ENCODE peak calls at places on chromosomes 13 and 19, in seven cellular contexts. One of them, this sample, is unnamed.

GRCh38 chr13:94327318-94327717 is 152.2 kb downstream of the DCT start:
- DNase-seq in non-pigmented ciliary epithelial cell: no peak
- DNase-seq in GM20000: peak
- DNase-seq in stimulated activated CD4-positive, alpha-beta T cell treated with anti-CD3 and anti-CD28 coated beads, TNF-alpha, amount 100 ng/mL, for 48 hours: no peak
- DNase-seq in NCI-H2029: no peak
- DNase-seq in neural progenitor cell: no peak
- DNase-seq in pancreas: no peak
- DNase-seq in this sample: no peak

GRCh38 chr13:97344250-97345175 is 89.5 kb upstream of the RAP2A start:
- DNase-seq in non-pigmented ciliary epithelial cell: no peak
- DNase-seq in GM20000: peak
- DNase-seq in stimulated activated CD4-positive, alpha-beta T cell treated with anti-CD3 and anti-CD28 coated beads, TNF-alpha, amount 100 ng/mL, for 48 hours: peak
- DNase-seq in NCI-H2029: no peak
- DNase-seq in neural progenitor cell: peak
- DNase-seq in pancreas: no peak
- DNase-seq in this sample: peak

GRCh38 chr19:14006766-14007562 is 844 bp upstream of the RFX1 start:
- DNase-seq in non-pigmented ciliary epithelial cell: no peak
- DNase-seq in GM20000: no peak
- DNase-seq in stimulated activated CD4-positive, alpha-beta T cell treated with anti-CD3 and anti-CD28 coated beads, TNF-alpha, amount 100 ng/mL, for 48 hours: peak
- DNase-seq in NCI-H2029: no peak
- DNase-seq in neural progenitor cell: no peak
- DNase-seq in pancreas: peak
- DNase-seq in this sample: peak

GRCh38 chr19:49999371-50000010 is 25.7 kb downstream of the VRK3 start:
- DNase-seq in non-pigmented ciliary epithelial cell: no peak
- DNase-seq in GM20000: no peak
- DNase-seq in stimulated activated CD4-positive, alpha-beta T cell treated with anti-CD3 and anti-CD28 coated beads, TNF-alpha, amount 100 ng/mL, for 48 hours: no peak
- DNase-seq in NCI-H2029: no peak
- DNase-seq in neural progenitor cell: no peak
- DNase-seq in pancreas: no peak
- DNase-seq in this sample: peak

GRCh38 chr13:23723463-23723862 is 153.3 kb downstream of the TNFRSF19 start:
- DNase-seq in non-pigmented ciliary epithelial cell: no peak
- DNase-seq in GM20000: no peak
- DNase-seq in stimulated activated CD4-positive, alpha-beta T cell treated with anti-CD3 and anti-CD28 coated beads, TNF-alpha, amount 100 ng/mL, for 48 hours: no peak
- DNase-seq in NCI-H2029: no peak
- DNase-seq in neural progenitor cell: no peak
- DNase-seq in pancreas: no peak
- DNase-seq in this sample: no peak

GRCh38 chr13:71624641-71625040 is 242.4 kb downstream of the DACH1 start:
- DNase-seq in non-pigmented ciliary epithelial cell: no peak
- DNase-seq in GM20000: no peak
- DNase-seq in stimulated activated CD4-positive, alpha-beta T cell treated with anti-CD3 and anti-CD28 coated beads, TNF-alpha, amount 100 ng/mL, for 48 hours: no peak
- DNase-seq in NCI-H2029: no peak
- DNase-seq in neural progenitor cell: peak
- DNase-seq in pancreas: no peak
- DNase-seq in this sample: peak

GRCh38 chr13:27401210-27401609 is 23.2 kb upstream of the GTF3A start:
- DNase-seq in non-pigmented ciliary epithelial cell: no peak
- DNase-seq in GM20000: no peak
- DNase-seq in stimulated activated CD4-positive, alpha-beta T cell treated with anti-CD3 and anti-CD28 coated beads, TNF-alpha, amount 100 ng/mL, for 48 hours: no peak
- DNase-seq in NCI-H2029: no peak
- DNase-seq in neural progenitor cell: no peak
- DNase-seq in pancreas: no peak
- DNase-seq in this sample: no peak

GRCh38 chr13:63463782-63464610 is 2048.3 kb upstream of the PCDH20 start:
- DNase-seq in non-pigmented ciliary epithelial cell: no peak
- DNase-seq in GM20000: peak
- DNase-seq in stimulated activated CD4-positive, alpha-beta T cell treated with anti-CD3 and anti-CD28 coated beads, TNF-alpha, amount 100 ng/mL, for 48 hours: no peak
- DNase-seq in NCI-H2029: no peak
- DNase-seq in neural progenitor cell: no peak
- DNase-seq in pancreas: peak
- DNase-seq in this sample: no peak

GRCh38 chr13:26061947-26062346 is 10.1 kb upstream of the SHISA2 start:
- DNase-seq in non-pigmented ciliary epithelial cell: peak
- DNase-seq in GM20000: no peak
- DNase-seq in stimulated activated CD4-positive, alpha-beta T cell treated with anti-CD3 and anti-CD28 coated beads, TNF-alpha, amount 100 ng/mL, for 48 hours: no peak
- DNase-seq in NCI-H2029: no peak
- DNase-seq in neural progenitor cell: no peak
- DNase-seq in pancreas: no peak
- DNase-seq in this sample: no peak

GRCh38 chr19:40445945-40446784 is 2.0 kb upstream of the SERTAD3 start:
- DNase-seq in non-pigmented ciliary epithelial cell: no peak
- DNase-seq in GM20000: no peak
- DNase-seq in stimulated activated CD4-positive, alpha-beta T cell treated with anti-CD3 and anti-CD28 coated beads, TNF-alpha, amount 100 ng/mL, for 48 hours: no peak
- DNase-seq in NCI-H2029: peak
- DNase-seq in neural progenitor cell: peak
- DNase-seq in pancreas: no peak
- DNase-seq in this sample: peak

GRCh38 chr13:112793545-112794445 is 104.0 kb downstream of the ATP11A start:
- DNase-seq in non-pigmented ciliary epithelial cell: no peak
- DNase-seq in GM20000: no peak
- DNase-seq in stimulated activated CD4-positive, alpha-beta T cell treated with anti-CD3 and anti-CD28 coated beads, TNF-alpha, amount 100 ng/mL, for 48 hours: no peak
- DNase-seq in NCI-H2029: no peak
- DNase-seq in neural progenitor cell: no peak
- DNase-seq in pancreas: no peak
- DNase-seq in this sample: no peak

GRCh38 chr19:49638360-49638759 is 1.6 kb downstream of the RRAS start:
- DNase-seq in non-pigmented ciliary epithelial cell: no peak
- DNase-seq in GM20000: no peak
- DNase-seq in stimulated activated CD4-positive, alpha-beta T cell treated with anti-CD3 and anti-CD28 coated beads, TNF-alpha, amount 100 ng/mL, for 48 hours: no peak
- DNase-seq in NCI-H2029: no peak
- DNase-seq in neural progenitor cell: peak
- DNase-seq in pancreas: peak
- DNase-seq in this sample: no peak

GRCh38 chr13:23268441-23268840 is 87.7 kb downstream of the SGCG start:
- DNase-seq in non-pigmented ciliary epithelial cell: no peak
- DNase-seq in GM20000: peak
- DNase-seq in stimulated activated CD4-positive, alpha-beta T cell treated with anti-CD3 and anti-CD28 coated beads, TNF-alpha, amount 100 ng/mL, for 48 hours: no peak
- DNase-seq in NCI-H2029: no peak
- DNase-seq in neural progenitor cell: no peak
- DNase-seq in pancreas: no peak
- DNase-seq in this sample: no peak

GRCh38 chr13:77896977-77897376 is 21.7 kb downstream of the EDNRB start:
- DNase-seq in non-pigmented ciliary epithelial cell: no peak
- DNase-seq in GM20000: no peak
- DNase-seq in stimulated activated CD4-positive, alpha-beta T cell treated with anti-CD3 and anti-CD28 coated beads, TNF-alpha, amount 100 ng/mL, for 48 hours: no peak
- DNase-seq in NCI-H2029: no peak
- DNase-seq in neural progenitor cell: no peak
- DNase-seq in pancreas: no peak
- DNase-seq in this sample: no peak

GRCh38 chr13:30364876-30365275 is 57.4 kb upstream of the UBE2L5 start:
- DNase-seq in non-pigmented ciliary epithelial cell: no peak
- DNase-seq in GM20000: no peak
- DNase-seq in stimulated activated CD4-positive, alpha-beta T cell treated with anti-CD3 and anti-CD28 coated beads, TNF-alpha, amount 100 ng/mL, for 48 hours: no peak
- DNase-seq in NCI-H2029: no peak
- DNase-seq in neural progenitor cell: no peak
- DNase-seq in pancreas: no peak
- DNase-seq in this sample: no peak